ENCODE peak calls at places on chromosomes 5 and 9, in five cellular contexts. C is IMR-90, D is K562, V is GM12878, Z is SK-N-SH. M is an unnamed sample.

GRCh38 chr9:113375057-113376023 is 1.4 kb downstream of the HDHD3 start:
- DNase-seq in C (peak; percentile 8), Z (no peak), D (no peak), V (no peak), M (no peak)

GRCh38 chr9:133421615-133422542 is at the start of gene ADAMTS13:
- DNase-seq in D (no peak), Z (no peak), V (peak; percentile 72), C (peak; percentile 15), M (peak; percentile 74)

GRCh38 chr5:178547753-178548415 is 42.3 kb downstream of the COL23A1 start:
- DNase-seq in D (no peak), Z (no peak), C (no peak), V (peak; percentile 5), M (no peak)

GRCh38 chr9:116550728-116551436 is 136.2 kb upstream of the TRIM32 start:
- DNase-seq in Z (no peak), V (no peak), C (peak; percentile 56), D (no peak), M (no peak)

GRCh38 chr9:7211657-7212056 is 453.9 kb downstream of the KDM4C start:
- DNase-seq in C (no peak), V (no peak), D (no peak), Z (no peak), M (no peak)

GRCh38 chr9:137575725-137576411 is 2.9 kb downstream of the DPH7 start:
- DNase-seq in C (no peak), V (peak; percentile 20), D (no peak), Z (no peak), M (no peak)

GRCh38 chr5:6903934-6904333 is 190.7 kb downstream of the TENT4A start:
- DNase-seq in Z (no peak), D (no peak), C (no peak), V (no peak), M (no peak)

GRCh38 chr5:101977729-101978345 is 318.2 kb downstream of the SLCO4C1 start:
- DNase-seq in C (peak; percentile 13), D (peak; percentile 13), V (peak; percentile 9), Z (peak; percentile 54), M (peak; percentile 49)

GRCh38 chr5:170451764-170452365 is 52.0 kb upstream of the KCNIP1 start:
- DNase-seq in D (no peak), Z (no peak), V (no peak), C (peak; percentile 8), M (no peak)

GRCh38 chr5:179309751-179310320 is 35.4 kb downstream of the ADAMTS2 start:
- DNase-seq in C (no peak), D (no peak), Z (no peak), V (no peak), M (no peak)

GRCh38 chr9:98804083-98804482 is 3.4 kb upstream of the GALNT12 start:
- DNase-seq in Z (no peak), C (no peak), D (no peak), V (no peak), M (no peak)
- TF ChIP-seq MXI1 in Z (no peak), C (no peak), D (no peak), V (no peak), M (no peak)

DNA sequence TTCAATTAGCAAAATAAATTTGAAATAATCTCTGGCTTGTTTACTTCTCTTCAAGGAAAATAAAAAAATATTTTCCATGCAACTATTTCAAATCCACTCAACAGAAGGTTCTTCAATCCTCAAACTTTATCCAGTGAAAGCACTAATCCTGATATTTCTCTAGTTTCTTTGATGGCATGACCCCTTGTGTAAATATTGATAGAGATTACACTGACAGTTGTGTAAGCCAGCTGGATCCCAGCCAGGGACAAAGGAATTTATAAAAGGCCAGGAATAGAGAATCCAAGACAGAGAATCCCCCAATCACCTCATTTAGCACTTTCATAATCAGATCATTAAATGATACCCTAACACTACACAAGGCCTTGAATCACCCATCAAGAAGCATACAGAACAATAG is 135.2 kb downstream of the GNA14 start:
- DNase-seq in V (no peak), D (no peak), C (no peak), Z (no peak), M (peak; percentile 87)
- TF ChIP-seq MXI1 in V (no peak), D (no peak), C (no peak), Z (no peak), M (no peak)

DNA sequence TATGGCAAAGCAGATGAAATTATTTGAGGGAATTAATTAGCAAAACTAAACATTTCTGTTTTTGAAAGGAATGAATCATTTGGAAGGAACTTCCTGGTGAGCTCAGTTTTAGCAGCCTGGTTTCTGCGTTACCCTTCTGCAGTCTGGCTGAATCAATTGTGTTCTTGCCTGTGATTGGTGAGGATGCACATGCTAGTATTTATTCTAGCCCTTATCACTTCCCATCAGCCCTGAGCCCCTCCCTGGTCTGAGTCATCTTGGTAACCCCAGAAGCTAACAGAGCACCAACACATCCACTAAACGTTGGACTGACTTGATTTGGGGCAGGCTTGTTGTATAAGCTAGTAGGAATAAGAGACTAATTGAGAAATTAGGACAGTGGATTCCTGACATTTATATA is 6.6 kb downstream of the TJP2 start:
- DNase-seq in D (peak; percentile 90), Z (peak; percentile 74), C (peak; percentile 99), V (no peak), M (peak; percentile 93)
- TF ChIP-seq MXI1 in D (peak; percentile 24), Z (no peak), C (no peak), V (no peak), M (peak; percentile 38)

GRCh38 chr5:71904852-71905251 is 185.8 kb downstream of the CARTPT start:
- DNase-seq in V (no peak), D (no peak), C (no peak), Z (no peak), M (no peak)

GRCh38 chr5:71907589-71908145 is 188.6 kb downstream of the CARTPT start:
- DNase-seq in Z (no peak), D (no peak), C (no peak), V (no peak), M (no peak)

GRCh38 chr5:71903826-71904225 is 184.8 kb downstream of the CARTPT start:
- DNase-seq in Z (no peak), V (no peak), C (no peak), D (no peak), M (no peak)

GRCh38 chr5:71907001-71907564 is 188.0 kb downstream of the CARTPT start:
- DNase-seq in Z (no peak), C (no peak), V (peak; percentile 26), D (no peak), M (no peak)

GRCh38 chr5:71905804-71906711 is 187.0 kb downstream of the CARTPT start:
- DNase-seq in V (no peak), C (no peak), Z (peak; percentile 35), D (no peak), M (no peak)
- TF ChIP-seq MXI1 in V (no peak), C (no peak), Z (no peak), D (no peak), M (no peak)